ENCODE peak calls at places on chromosomes 16 and 17, in ten cellular contexts. C is K562, Z is pancreas, W is sigmoid colon, D is heart right ventricle, F is PC-9, M is DND-41, B is keratinocyte, S is astrocyte of the cerebellum, V is tibial nerve. K is an unnamed sample.

GRCh38 chr17:8843344-8843743 is 24.1 kb downstream of the PIK3R6 start:
- DNase-seq in V (no peak), M (no peak), F (no peak), B (no peak), C (no peak), D (no peak), S (no peak), Z (no peak), W (peak; percentile 1), K (no peak)

GRCh38 chr17:4066210-4066609 is 76.6 kb downstream of the ZZEF1 start:
- DNase-seq in C (no peak), F (no peak), M (no peak), W (no peak), S (no peak), B (no peak), Z (no peak), D (no peak), V (no peak), K (no peak)

GRCh38 chr17:15134363-15134762 is 130.8 kb downstream of the PMP22 start:
- DNase-seq in F (no peak), W (no peak), C (peak; percentile 56), D (no peak), B (no peak), M (no peak), S (no peak), V (no peak), Z (no peak), K (no peak)

GRCh38 chr17:628507-628941 is 86.1 kb downstream of the VPS53 start:
- DNase-seq in C (no peak), W (peak; percentile 81), F (no peak), S (no peak), D (no peak), V (no peak), B (no peak), M (no peak), Z (no peak), K (no peak)

GRCh38 chr16:78503501-78504110 is 404.2 kb downstream of the WWOX start:
- DNase-seq in B (peak; percentile 26), W (peak; percentile 79), V (peak; percentile 25), Z (peak; percentile 15), F (no peak), S (peak; percentile 36), C (peak; percentile 74), M (peak; percentile 53), D (no peak), K (peak; percentile 60)

GRCh38 chr17:28407130-28407973 is 1.3 kb upstream of the SLC46A1 start:
- DNase-seq in S (no peak), C (no peak), Z (no peak), W (no peak), M (no peak), V (no peak), B (peak; percentile 90), F (no peak), D (no peak), K (peak; percentile 98)

GRCh38 chr16:4316103-4316731 is 350 bp downstream of the GLIS2 start:
- DNase-seq in B (no peak), F (no peak), V (no peak), W (peak; percentile 59), M (no peak), C (peak; percentile 59), D (no peak), Z (no peak), S (no peak), K (no peak)

GRCh38 chr17:68288804-68289203 is 2.1 kb downstream of the SLC16A6 start:
- DNase-seq in D (no peak), M (no peak), B (no peak), Z (no peak), F (no peak), C (peak; percentile 14), V (no peak), W (no peak), S (no peak), K (no peak)

GRCh38 chr17:12590417-12590816 is 75.3 kb upstream of the MYOCD start:
- DNase-seq in Z (no peak), F (no peak), C (no peak), M (no peak), V (no peak), S (no peak), D (no peak), B (no peak), W (no peak), K (no peak)

GRCh38 chr17:7204335-7204734 is 15.3 kb downstream of the DLG4 start:
- DNase-seq in D (no peak), F (no peak), S (no peak), C (no peak), Z (no peak), M (peak; percentile 29), W (no peak), V (no peak), B (no peak), K (no peak)

GRCh38 chr17:20063665-20064648 is 54.8 kb downstream of the SPECC1 start:
- DNase-seq in S (peak; percentile 85), C (no peak), Z (peak; percentile 19), V (peak; percentile 86), F (peak; percentile 83), D (peak; percentile 67), W (peak; percentile 90), M (no peak), B (peak; percentile 55), K (peak; percentile 89)

GRCh38 chr17:3512512-3513171 is 36.8 kb downstream of the ASPA start:
- DNase-seq in S (peak; percentile 53), Z (peak; percentile 95), B (no peak), F (no peak), C (peak; percentile 6), V (peak; percentile 66), D (peak; percentile 83), M (no peak), W (peak; percentile 88), K (no peak)

DNA sequence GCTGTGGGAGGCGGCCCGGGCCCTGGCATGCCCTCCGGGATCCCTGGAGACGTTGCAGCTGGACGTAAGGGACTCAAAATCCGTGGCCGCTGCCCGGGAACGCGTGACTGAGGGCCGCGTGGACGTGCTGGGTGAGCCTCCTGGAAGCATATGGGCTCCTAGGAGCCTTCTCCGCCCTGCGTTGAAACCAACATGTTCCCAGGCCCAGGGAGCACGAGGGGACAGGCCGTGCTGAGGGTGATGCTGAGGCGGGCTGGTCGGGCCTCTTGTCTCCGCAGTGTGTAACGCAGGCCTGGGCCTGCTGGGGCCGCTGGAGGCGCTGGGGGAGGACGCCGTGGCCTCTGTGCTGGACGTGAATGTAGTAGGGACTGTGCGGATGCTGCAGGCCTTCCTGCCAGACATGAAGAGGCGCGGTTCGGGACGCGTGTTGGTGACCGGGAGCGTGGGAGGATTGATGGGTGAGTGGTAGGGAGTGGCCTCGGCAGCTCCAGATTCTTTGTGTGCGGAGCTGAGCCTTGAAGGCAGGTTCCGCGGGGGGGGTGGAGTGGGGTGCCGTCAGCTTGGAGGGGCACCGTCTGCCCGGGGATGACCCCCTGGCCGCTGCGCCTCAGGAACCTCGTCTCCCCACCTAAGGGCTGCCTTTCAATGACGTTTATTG is 567 bp downstream of the HSD17B1 start:
- DNase-seq in V (no peak), B (no peak), S (no peak), W (no peak), Z (no peak), D (peak; percentile 26), C (peak; percentile 91), F (no peak), M (no peak), K (peak; percentile 81)
- H3K4me3 ChIP-seq in V (peak overlapping the region; percentile 74), B (peak overlapping the region; percentile 80), S (peak overlapping the region; percentile 75), W (peak overlapping the region; percentile 75), Z (peak overlapping the region; percentile 70), D (peak overlapping the region; percentile 82), C (peak overlapping the region; percentile 87), F (peak overlapping the region; percentile 99), M (peak overlapping the region; percentile 88), K (peak overlapping the region; percentile 78)

DNA sequence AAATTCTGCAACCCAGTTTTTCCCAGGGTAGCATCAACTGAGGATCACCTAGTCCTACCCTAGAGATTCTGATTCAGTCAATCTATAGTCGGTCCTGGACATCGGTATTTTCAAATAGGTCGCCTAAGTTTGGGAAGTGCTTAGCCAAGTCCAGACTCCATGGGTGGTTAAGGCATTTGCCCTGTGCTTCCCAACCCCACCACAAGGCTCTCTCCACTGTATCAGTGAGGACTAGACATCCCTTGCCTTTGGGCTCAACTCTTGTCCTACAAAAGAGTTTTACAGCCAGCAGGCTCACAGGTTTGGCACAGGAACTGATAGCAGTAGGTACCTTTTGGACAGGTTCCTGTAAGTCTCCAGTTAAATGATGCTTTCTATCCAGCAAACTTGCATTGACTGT is 13.8 kb downstream of the HYDIN start:
- DNase-seq in B (no peak), C (no peak), V (no peak), Z (no peak), S (no peak), D (no peak), F (no peak), M (no peak), W (no peak), K (no peak)
- TF ChIP-seq CTCF in B (no peak), C (no peak), V (no peak), Z (no peak), S (no peak), D (no peak), F (no peak), M (no peak), W (no peak), K (no peak)

GRCh38 chr16:59597269-59597668 is 863.2 kb upstream of the GOT2 start:
- DNase-seq in W (no peak), D (no peak), Z (no peak), F (no peak), B (no peak), V (no peak), S (no peak), C (no peak), M (no peak), K (no peak)

GRCh38 chr16:59591480-59591879 is 857.4 kb upstream of the GOT2 start:
- DNase-seq in M (no peak), V (no peak), F (no peak), Z (no peak), S (peak; percentile 42), B (no peak), W (no peak), C (no peak), D (no peak), K (no peak)

GRCh38 chr16:59593256-59593655 is 859.1 kb upstream of the GOT2 start:
- DNase-seq in M (no peak), D (no peak), W (no peak), V (no peak), Z (no peak), S (no peak), C (no peak), B (no peak), F (no peak), K (peak; percentile 2)
- H3K4me3 ChIP-seq in M (no peak overlapping the region), D (no peak overlapping the region), W (no peak overlapping the region), V (no peak overlapping the region), Z (no peak overlapping the region), S (no peak overlapping the region), C (no peak overlapping the region), B (no peak overlapping the region), F (no peak overlapping the region), K (no peak overlapping the region)

DNA sequence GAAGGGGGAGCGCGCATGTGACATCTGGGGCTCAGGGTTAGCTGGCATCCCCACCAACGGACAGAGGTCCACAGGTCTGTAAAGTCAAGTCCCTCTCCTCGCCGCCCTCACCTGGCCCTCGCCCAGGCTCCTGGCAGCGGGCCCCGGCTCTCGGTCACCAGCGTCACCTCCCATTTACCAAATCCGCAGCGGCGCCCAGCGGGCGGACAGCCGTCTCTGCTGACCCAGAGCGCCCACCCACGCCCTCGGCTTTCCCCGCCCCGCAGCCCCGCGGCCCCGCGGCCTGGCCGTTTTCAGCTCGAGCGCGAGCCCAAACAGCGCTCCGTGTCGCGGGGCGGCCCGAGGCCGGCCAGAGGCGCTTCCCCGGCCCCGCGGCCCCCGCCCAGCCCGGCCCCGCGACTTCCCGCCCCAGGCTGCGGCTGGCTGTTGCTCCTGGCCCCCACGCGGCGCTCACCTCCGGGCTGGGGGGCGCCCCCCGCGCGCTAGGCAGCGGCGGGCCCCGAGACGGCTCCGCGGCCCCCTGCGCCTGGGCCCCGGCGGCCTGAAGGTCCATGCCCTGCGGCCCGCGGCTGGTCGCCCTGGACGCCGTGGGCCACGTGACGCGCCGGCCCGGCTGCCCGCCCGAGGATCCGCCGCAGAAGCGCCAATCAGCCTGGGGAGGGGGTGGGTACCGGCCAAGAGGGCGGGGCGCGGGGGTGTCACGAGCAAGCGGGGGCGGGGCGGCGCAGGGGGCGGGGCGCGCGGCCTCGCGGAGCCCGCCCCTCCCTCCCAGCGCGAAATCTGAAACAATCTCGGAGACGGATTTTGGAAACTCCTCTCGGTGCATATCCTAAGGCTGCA is at the start of gene COPRS:
- DNase-seq in D (peak; percentile 92), S (peak; percentile 50), F (peak; percentile 54), Z (peak; percentile 90), C (peak; percentile 89), W (peak; percentile 96), V (peak; percentile 81), B (peak; percentile 19), M (peak; percentile 77), K (peak; percentile 43)
- TF ChIP-seq CTCF in D (peak; percentile 47), S (no peak), F (no peak), Z (no peak), C (no peak), W (no peak), V (no peak), B (peak; percentile 23), M (no peak), K (no peak)